ENCODE peak calls at places on chromosomes 6 and 20, in ten cellular contexts. One of them, this sample, is unnamed.

GRCh38 chr20:47020231-47020630 is 125.6 kb downstream of the EYA2 start:
- DNase-seq in LHCN-M2: no peak
- DNase-seq in WTC11: no peak
- DNase-seq in central memory CD4-positive, alpha-beta T cell: no peak
- DNase-seq in activated CD4-positive, CD25-positive, alpha-beta regulatory T cell: no peak
- DNase-seq in activated T-helper 9 cell treated with anti-CD3 and anti-CD28 coated beads, Interleukin-2, amount 50 U/mL, for 16 hours: no peak
- DNase-seq in left ventricle myocardium inferior: no peak
- DNase-seq in memory B cell: no peak
- DNase-seq in AG10803: peak; percentile 2
- DNase-seq in cardiac muscle cell: no peak
- DNase-seq in this sample: no peak

GRCh38 chr6:131733376-131734016 is 22.7 kb upstream of the CTAGE9 start:
- DNase-seq in LHCN-M2: peak; percentile 87
- DNase-seq in WTC11: no peak
- DNase-seq in central memory CD4-positive, alpha-beta T cell: no peak
- DNase-seq in activated CD4-positive, CD25-positive, alpha-beta regulatory T cell: no peak
- DNase-seq in activated T-helper 9 cell treated with anti-CD3 and anti-CD28 coated beads, Interleukin-2, amount 50 U/mL, for 16 hours: no peak
- DNase-seq in left ventricle myocardium inferior: no peak
- DNase-seq in memory B cell: no peak
- DNase-seq in AG10803: peak; percentile 77
- DNase-seq in cardiac muscle cell: peak; percentile 39
- DNase-seq in this sample: no peak

GRCh38 chr6:9583946-9584345 is 830.9 kb downstream of the TFAP2A start:
- DNase-seq in LHCN-M2: no peak
- DNase-seq in WTC11: no peak
- DNase-seq in central memory CD4-positive, alpha-beta T cell: no peak
- DNase-seq in activated CD4-positive, CD25-positive, alpha-beta regulatory T cell: no peak
- DNase-seq in activated T-helper 9 cell treated with anti-CD3 and anti-CD28 coated beads, Interleukin-2, amount 50 U/mL, for 16 hours: no peak
- DNase-seq in left ventricle myocardium inferior: no peak
- DNase-seq in memory B cell: no peak
- DNase-seq in AG10803: no peak
- DNase-seq in cardiac muscle cell: peak; percentile 2
- DNase-seq in this sample: no peak

GRCh38 chr20:33313686-33314314 is 30.8 kb downstream of the BPIFB1 start:
- DNase-seq in LHCN-M2: no peak
- DNase-seq in WTC11: no peak
- DNase-seq in central memory CD4-positive, alpha-beta T cell: no peak
- DNase-seq in activated CD4-positive, CD25-positive, alpha-beta regulatory T cell: no peak
- DNase-seq in activated T-helper 9 cell treated with anti-CD3 and anti-CD28 coated beads, Interleukin-2, amount 50 U/mL, for 16 hours: no peak
- DNase-seq in left ventricle myocardium inferior: no peak
- DNase-seq in memory B cell: no peak
- DNase-seq in AG10803: no peak
- DNase-seq in cardiac muscle cell: no peak
- DNase-seq in this sample: no peak

GRCh38 chr6:52253494-52253893 is 9.2 kb upstream of the IL17F start:
- DNase-seq in LHCN-M2: no peak
- DNase-seq in WTC11: no peak
- DNase-seq in central memory CD4-positive, alpha-beta T cell: no peak
- DNase-seq in activated CD4-positive, CD25-positive, alpha-beta regulatory T cell: no peak
- DNase-seq in activated T-helper 9 cell treated with anti-CD3 and anti-CD28 coated beads, Interleukin-2, amount 50 U/mL, for 16 hours: no peak
- DNase-seq in left ventricle myocardium inferior: no peak
- DNase-seq in memory B cell: no peak
- DNase-seq in AG10803: peak; percentile 33
- DNase-seq in cardiac muscle cell: no peak
- DNase-seq in this sample: no peak

GRCh38 chr6:89951574-89952360 is 57.5 kb downstream of the GJA10 start:
- DNase-seq in LHCN-M2: no peak
- DNase-seq in WTC11: peak; percentile 50
- DNase-seq in central memory CD4-positive, alpha-beta T cell: no peak
- DNase-seq in activated CD4-positive, CD25-positive, alpha-beta regulatory T cell: no peak
- DNase-seq in activated T-helper 9 cell treated with anti-CD3 and anti-CD28 coated beads, Interleukin-2, amount 50 U/mL, for 16 hours: no peak
- DNase-seq in left ventricle myocardium inferior: no peak
- DNase-seq in memory B cell: no peak
- DNase-seq in AG10803: no peak
- DNase-seq in cardiac muscle cell: peak; percentile 40
- DNase-seq in this sample: no peak

GRCh38 chr6:159788276-159788675 is 1.1 kb downstream of the TCP1 start:
- DNase-seq in LHCN-M2: no peak
- DNase-seq in WTC11: no peak
- DNase-seq in central memory CD4-positive, alpha-beta T cell: peak; percentile 8
- DNase-seq in activated CD4-positive, CD25-positive, alpha-beta regulatory T cell: no peak
- DNase-seq in activated T-helper 9 cell treated with anti-CD3 and anti-CD28 coated beads, Interleukin-2, amount 50 U/mL, for 16 hours: no peak
- DNase-seq in left ventricle myocardium inferior: no peak
- DNase-seq in memory B cell: no peak
- DNase-seq in AG10803: no peak
- DNase-seq in cardiac muscle cell: no peak
- DNase-seq in this sample: no peak

GRCh38 chr6:79031821-79032590 is 46.0 kb downstream of the PHIP start:
- DNase-seq in LHCN-M2: peak; percentile 52
- DNase-seq in WTC11: no peak
- DNase-seq in central memory CD4-positive, alpha-beta T cell: no peak
- DNase-seq in activated CD4-positive, CD25-positive, alpha-beta regulatory T cell: no peak
- DNase-seq in activated T-helper 9 cell treated with anti-CD3 and anti-CD28 coated beads, Interleukin-2, amount 50 U/mL, for 16 hours: no peak
- DNase-seq in left ventricle myocardium inferior: no peak
- DNase-seq in memory B cell: no peak
- DNase-seq in AG10803: peak; percentile 85
- DNase-seq in cardiac muscle cell: peak; percentile 77
- DNase-seq in this sample: no peak

GRCh38 chr6:53937461-53937860 is 142.7 kb downstream of the LRRC1 start:
- DNase-seq in LHCN-M2: no peak
- DNase-seq in WTC11: no peak
- DNase-seq in central memory CD4-positive, alpha-beta T cell: no peak
- DNase-seq in activated CD4-positive, CD25-positive, alpha-beta regulatory T cell: no peak
- DNase-seq in activated T-helper 9 cell treated with anti-CD3 and anti-CD28 coated beads, Interleukin-2, amount 50 U/mL, for 16 hours: no peak
- DNase-seq in left ventricle myocardium inferior: no peak
- DNase-seq in memory B cell: no peak
- DNase-seq in AG10803: no peak
- DNase-seq in cardiac muscle cell: no peak
- DNase-seq in this sample: no peak

GRCh38 chr20:57432874-57433491 is 41.8 kb downstream of the RBM38 start:
- DNase-seq in LHCN-M2: peak; percentile 25
- DNase-seq in WTC11: no peak
- DNase-seq in central memory CD4-positive, alpha-beta T cell: peak; percentile 78
- DNase-seq in activated CD4-positive, CD25-positive, alpha-beta regulatory T cell: peak; percentile 40
- DNase-seq in activated T-helper 9 cell treated with anti-CD3 and anti-CD28 coated beads, Interleukin-2, amount 50 U/mL, for 16 hours: peak; percentile 27
- DNase-seq in left ventricle myocardium inferior: peak; percentile 62
- DNase-seq in memory B cell: no peak
- DNase-seq in AG10803: peak; percentile 26
- DNase-seq in cardiac muscle cell: peak; percentile 32
- DNase-seq in this sample: no peak

GRCh38 chr6:159897603-159898002 is 6.8 kb downstream of the MAS1 start:
- DNase-seq in LHCN-M2: no peak
- DNase-seq in WTC11: no peak
- DNase-seq in central memory CD4-positive, alpha-beta T cell: no peak
- DNase-seq in activated CD4-positive, CD25-positive, alpha-beta regulatory T cell: no peak
- DNase-seq in activated T-helper 9 cell treated with anti-CD3 and anti-CD28 coated beads, Interleukin-2, amount 50 U/mL, for 16 hours: no peak
- DNase-seq in left ventricle myocardium inferior: no peak
- DNase-seq in memory B cell: no peak
- DNase-seq in AG10803: no peak
- DNase-seq in cardiac muscle cell: no peak
- DNase-seq in this sample: no peak